ENCODE peak calls at places on chromosome 3, in four cellular contexts. D, M, G and B are unnamed samples.

GRCh38 chr3:50194903-50195500 is 3.6 kb downstream of the GNAT1 start:
- DNase-seq in D (no peak), M (no peak), G (peak; percentile 71), B (peak; percentile 62)

GRCh38 chr3:127671523-127672428 is 976 bp upstream of the ABTB1 start:
- DNase-seq in D (peak; percentile 10), M (peak; percentile 54), G (peak; percentile 60), B (peak; percentile 66)

GRCh38 chr3:20073683-20074082 is 33.4 kb downstream of the KAT2B start:
- DNase-seq in D (no peak), M (no peak), G (no peak), B (no peak)

GRCh38 chr3:143896486-143896885 is 48.2 kb upstream of the SLC9A9 start:
- DNase-seq in D (no peak), M (no peak), G (no peak), B (no peak)

GRCh38 chr3:111548060-111548459 is 6.1 kb downstream of the CD96 start:
- DNase-seq in D (no peak), M (no peak), G (peak; percentile 28), B (no peak)

GRCh38 chr3:113825090-113825489 is 13.5 kb upstream of the GRAMD1C start:
- DNase-seq in D (no peak), M (no peak), G (peak; percentile 58), B (no peak)

GRCh38 chr3:47324278-47324865 is 41.6 kb downstream of the KLHL18 start:
- DNase-seq in D (peak; percentile 65), M (no peak), G (peak; percentile 70), B (peak; percentile 58)

GRCh38 chr3:99918720-99919119 is 101.1 kb downstream of the CMSS1 start:
- DNase-seq in D (no peak), M (no peak), G (no peak), B (no peak)

GRCh38 chr3:62109534-62109933 is 263.8 kb downstream of the FEZF2 start:
- DNase-seq in D (no peak), M (no peak), G (no peak), B (peak; percentile 5)

GRCh38 chr3:151086484-151087456 is 1.3 kb downstream of the MED12L start:
- DNase-seq in D (peak; percentile 91), M (peak; percentile 70), G (peak; percentile 87), B (peak; percentile 82)

GRCh38 chr3:89250742-89251141 is 143.3 kb downstream of the EPHA3 start:
- DNase-seq in D (no peak), M (no peak), G (no peak), B (no peak)
- TF ChIP-seq CTCF in D (no peak), M (no peak), G (no peak), B (no peak)

DNA sequence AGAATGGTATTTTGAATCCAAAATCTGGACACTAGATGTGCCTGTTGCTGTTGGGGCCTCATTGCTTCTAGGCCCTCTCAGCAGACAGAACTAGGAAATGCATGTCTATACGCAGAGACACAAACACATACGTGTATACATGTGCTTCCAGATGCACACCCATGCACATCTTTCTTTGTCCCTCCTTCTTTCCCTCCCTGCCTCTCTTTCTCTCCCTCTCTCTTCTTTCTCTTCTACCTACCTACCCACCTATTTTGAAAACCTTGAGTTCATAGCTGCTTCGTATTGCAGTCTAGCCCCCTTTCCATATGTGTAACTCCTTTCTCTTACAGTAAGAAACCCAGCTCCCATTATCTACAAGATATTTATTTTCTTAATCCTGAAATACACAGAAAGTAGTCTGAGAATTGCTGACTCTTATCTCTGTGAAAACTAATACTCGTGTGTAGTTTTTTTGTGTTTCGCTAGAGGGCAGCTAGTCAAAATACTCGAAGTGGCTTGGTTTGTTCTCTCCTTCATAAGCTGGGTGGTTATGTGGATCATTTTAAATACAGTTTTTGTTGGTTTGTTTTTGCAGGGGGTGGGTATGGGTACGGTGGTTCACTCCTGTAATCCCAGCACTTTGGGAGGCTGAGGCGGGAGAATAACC is 18.5 kb downstream of the RPL32 start:
- DNase-seq in D (peak; percentile 68), M (no peak), G (no peak), B (no peak)
- TF ChIP-seq CTCF in D (peak; percentile 54), M (no peak), G (peak; percentile 44), B (no peak)

DNA sequence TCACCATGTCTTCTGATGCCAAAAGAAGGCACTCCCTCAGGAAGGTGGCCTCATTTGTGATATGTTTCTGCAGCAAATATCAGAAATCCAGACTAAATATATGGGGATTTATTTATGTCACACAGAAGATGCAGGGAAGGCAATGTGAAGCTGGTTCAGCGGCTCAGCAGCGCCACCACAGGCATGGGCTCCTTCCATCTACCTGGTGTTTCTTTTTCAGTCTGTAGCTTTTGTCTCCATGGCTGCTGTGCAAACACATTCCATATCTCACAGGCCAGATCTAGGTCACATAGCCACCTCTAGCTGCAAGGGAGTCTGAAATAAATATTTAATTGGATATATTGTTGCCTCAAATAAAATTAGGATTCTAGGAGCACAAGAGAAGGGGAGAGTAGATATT is 502.1 kb upstream of the IL12A start:
- DNase-seq in D (no peak), M (no peak), G (no peak), B (no peak)
- TF ChIP-seq CTCF in D (peak; percentile 44), M (no peak), G (peak; percentile 37), B (no peak)

GRCh38 chr3:168534761-168535160 is 439.0 kb upstream of the GOLIM4 start:
- DNase-seq in D (no peak), M (no peak), G (no peak), B (peak; percentile 2)
- TF ChIP-seq CTCF in D (no peak), M (no peak), G (no peak), B (no peak)

GRCh38 chr3:122774564-122774963 is 19.1 kb downstream of the HSPBAP1 start:
- DNase-seq in D (peak; percentile 36), M (no peak), G (peak; percentile 29), B (no peak)
- TF ChIP-seq CTCF in D (peak; percentile 32), M (no peak), G (no peak), B (no peak)

DNA sequence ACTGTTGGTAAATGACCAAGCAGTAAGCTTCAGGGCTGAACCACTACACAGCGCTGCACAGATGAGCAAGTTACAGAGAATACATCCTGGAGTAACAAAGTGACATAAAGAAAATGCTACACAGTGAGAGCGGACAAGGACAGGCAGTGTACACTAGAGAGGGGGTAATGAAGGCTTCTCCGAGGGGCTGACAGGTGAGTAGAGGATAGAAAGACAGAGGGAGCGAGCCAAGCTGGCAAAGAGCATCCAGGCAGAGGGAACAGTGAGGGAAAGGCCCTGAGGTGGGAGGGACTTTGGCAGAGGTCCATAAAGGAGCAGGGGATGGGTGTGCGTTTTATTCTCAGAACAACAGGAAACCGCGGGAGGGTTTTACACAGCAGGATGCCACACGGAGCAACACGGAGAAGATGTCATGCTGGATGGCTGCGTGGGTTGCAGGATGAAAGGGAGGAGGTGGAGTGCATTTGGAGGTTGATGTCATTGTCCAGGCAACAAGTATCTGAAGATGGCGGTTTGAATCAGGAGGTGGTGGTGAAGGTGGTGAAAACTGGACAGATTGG is 13.4 kb downstream of the WNT7A start:
- DNase-seq in D (no peak), M (no peak), G (no peak), B (peak; percentile 83)
- TF ChIP-seq CTCF in D (no peak), M (no peak), G (no peak), B (no peak)

GRCh38 chr3:169150874-169151273 is 512.6 kb downstream of the MECOM start:
- DNase-seq in D (no peak), M (no peak), G (no peak), B (no peak)

GRCh38 chr3:169147246-169148008 is 516.1 kb downstream of the MECOM start:
- DNase-seq in D (peak; percentile 58), M (peak; percentile 44), G (peak; percentile 19), B (peak; percentile 12)

GRCh38 chr3:169150343-169150742 is 513.2 kb downstream of the MECOM start:
- DNase-seq in D (no peak), M (no peak), G (no peak), B (no peak)

GRCh38 chr3:169148448-169149348 is 514.8 kb downstream of the MECOM start:
- DNase-seq in D (no peak), M (no peak), G (no peak), B (no peak)

GRCh38 chr3:169149349-169149890 is 514.1 kb downstream of the MECOM start:
- DNase-seq in D (peak; percentile 90), M (peak; percentile 90), G (peak; percentile 70), B (peak; percentile 84)
- TF ChIP-seq CTCF in D (peak; percentile 95), M (peak; percentile 80), G (peak; percentile 88), B (peak; percentile 77)

GRCh38 chr3:89368846-89369245 is 261.4 kb downstream of the EPHA3 start:
- DNase-seq in D (no peak), M (no peak), G (no peak), B (no peak)
- TF ChIP-seq CTCF in D (no peak), M (no peak), G (no peak), B (no peak)